ENCODE peak calls at places on chromosomes 1 and 21, in eight cellular contexts. M, C, J, O, U, R, A and Z are unnamed samples.

GRCh38 chr1:205849619-205850355 is at the start of gene PM20D1:
- DNase-seq in O (peak; percentile 84), C (peak; percentile 75), R (peak; percentile 91), U (peak; percentile 87), A (peak; percentile 88), M (peak; percentile 79), J (peak; percentile 70), Z (no peak)

GRCh38 chr1:221765527-221765926 is 23.6 kb upstream of the DUSP10 start:
- DNase-seq in O (no peak), C (no peak), J (no peak), A (no peak), M (no peak), U (no peak), R (no peak), Z (no peak)

GRCh38 chr1:200973937-200974657 is 49.4 kb downstream of the KIF21B start:
- DNase-seq in M (no peak), O (no peak), C (peak; percentile 43), J (peak; percentile 6), U (no peak), A (no peak), R (no peak), Z (no peak)

GRCh38 chr1:107254306-107254705 is 113.5 kb downstream of the NTNG1 start:
- DNase-seq in R (no peak), M (no peak), U (no peak), A (no peak), J (no peak), C (no peak), O (no peak), Z (no peak)

GRCh38 chr1:79109445-79109844 is 102.9 kb upstream of the ADGRL4 start:
- DNase-seq in O (no peak), R (no peak), A (no peak), C (no peak), M (no peak), J (no peak), U (no peak), Z (no peak)

GRCh38 chr21:45019887-45020537 is 54.4 kb upstream of the ADARB1 start:
- DNase-seq in U (no peak), O (peak; percentile 40), M (peak; percentile 61), J (peak; percentile 54), R (no peak), A (no peak), C (no peak), Z (no peak)

GRCh38 chr1:34770891-34771508 is 10.0 kb upstream of the GJB3 start:
- DNase-seq in R (no peak), U (no peak), O (no peak), M (no peak), A (no peak), J (no peak), C (no peak), Z (no peak)

GRCh38 chr1:117534995-117535467 is 70.8 kb upstream of the TENT5C start:
- DNase-seq in R (peak; percentile 82), J (no peak), C (no peak), A (no peak), U (peak; percentile 45), O (no peak), M (no peak), Z (peak; percentile 62)

GRCh38 chr1:67680486-67680885 is 4.5 kb upstream of the GADD45A start:
- DNase-seq in J (no peak), O (no peak), R (no peak), M (no peak), A (no peak), C (no peak), U (no peak), Z (no peak)

GRCh38 chr21:44294391-44295162 is 5.3 kb upstream of the PFKL start:
- DNase-seq in R (no peak), J (peak; percentile 70), C (peak; percentile 92), U (peak; percentile 77), A (peak; percentile 69), M (no peak), O (peak; percentile 94), Z (no peak)

GRCh38 chr21:46038341-46038829 is 56.8 kb downstream of the COL6A1 start:
- DNase-seq in A (no peak), C (peak; percentile 64), J (peak; percentile 53), M (no peak), O (no peak), U (no peak), R (no peak), Z (no peak)

GRCh38 chr1:174726167-174726879 is 273.4 kb upstream of the CACYBP start:
- DNase-seq in M (no peak), R (peak; percentile 30), J (no peak), O (no peak), U (peak; percentile 9), A (no peak), C (no peak), Z (peak; percentile 33)

GRCh38 chr1:234599617-234600417 is 10.2 kb downstream of the IRF2BP2 start:
- DNase-seq in M (peak; percentile 94), A (peak; percentile 88), U (peak; percentile 87), J (peak; percentile 95), R (peak; percentile 86), O (peak; percentile 93), C (peak; percentile 96), Z (peak; percentile 97)

GRCh38 chr1:161367684-161368398 is at the start of gene CFAP126:
- DNase-seq in C (peak; percentile 78), M (no peak), A (peak; percentile 62), R (peak; percentile 69), O (peak; percentile 58), U (peak; percentile 73), J (no peak), Z (peak; percentile 49)

GRCh38 chr1:156616463-156616862 is 2.8 kb upstream of the HAPLN2 start:
- DNase-seq in A (peak; percentile 87), J (no peak), M (no peak), U (peak; percentile 39), C (peak; percentile 86), O (peak; percentile 51), R (no peak), Z (peak; percentile 48)